ENCODE peak calls at places on chromosomes 5 and 9, in ten cellular contexts. One of them, this sample, is unnamed.

GRCh38 chr5:69024241-69024651 is 69.6 kb upstream of the SLC30A5 start:
- DNase-seq in neural progenitor cell: peak
- DNase-seq in endodermal cell: peak
- DNase-seq in neuronal stem cell: peak
- DNase-seq in left ventricle myocardium inferior: no peak
- DNase-seq in suprapubic skin: no peak
- DNase-seq in CD4-positive, alpha-beta T cell: no peak
- DNase-seq in body of pancreas: peak
- DNase-seq in heart right ventricle: no peak
- DNase-seq in SK-N-SH: peak
- DNase-seq in this sample: peak

GRCh38 chr9:13445123-13445522 is 165.6 kb upstream of the MPDZ start:
- DNase-seq in neuronal stem cell: no peak
- DNase-seq in suprapubic skin: no peak
- DNase-seq in SK-N-SH: no peak
- DNase-seq in neural progenitor cell: no peak
- DNase-seq in CD4-positive, alpha-beta T cell: no peak
- DNase-seq in body of pancreas: no peak
- DNase-seq in left ventricle myocardium inferior: no peak
- DNase-seq in heart right ventricle: peak
- DNase-seq in endodermal cell: no peak
- DNase-seq in this sample: no peak

GRCh38 chr9:97629136-97629535 is 4.0 kb downstream of the TSTD2 start:
- DNase-seq in endodermal cell: no peak
- DNase-seq in SK-N-SH: no peak
- DNase-seq in CD4-positive, alpha-beta T cell: no peak
- DNase-seq in neural progenitor cell: no peak
- DNase-seq in body of pancreas: no peak
- DNase-seq in neuronal stem cell: no peak
- DNase-seq in suprapubic skin: no peak
- DNase-seq in left ventricle myocardium inferior: no peak
- DNase-seq in heart right ventricle: no peak
- DNase-seq in this sample: no peak

GRCh38 chr5:128378196-128378595 is 159.8 kb downstream of the FBN2 start:
- DNase-seq in CD4-positive, alpha-beta T cell: no peak
- DNase-seq in heart right ventricle: no peak
- DNase-seq in suprapubic skin: no peak
- DNase-seq in left ventricle myocardium inferior: no peak
- DNase-seq in body of pancreas: no peak
- DNase-seq in endodermal cell: no peak
- DNase-seq in SK-N-SH: no peak
- DNase-seq in neuronal stem cell: no peak
- DNase-seq in neural progenitor cell: no peak
- DNase-seq in this sample: peak

GRCh38 chr9:116323012-116323411 is 169.4 kb downstream of the PAPPA start:
- DNase-seq in suprapubic skin: no peak
- DNase-seq in neural progenitor cell: peak
- DNase-seq in body of pancreas: no peak
- DNase-seq in left ventricle myocardium inferior: no peak
- DNase-seq in endodermal cell: no peak
- DNase-seq in CD4-positive, alpha-beta T cell: no peak
- DNase-seq in neuronal stem cell: peak
- DNase-seq in SK-N-SH: peak
- DNase-seq in heart right ventricle: no peak
- DNase-seq in this sample: no peak

GRCh38 chr5:68898961-68899471 is 194.8 kb upstream of the SLC30A5 start:
- DNase-seq in neuronal stem cell: no peak
- DNase-seq in SK-N-SH: no peak
- DNase-seq in CD4-positive, alpha-beta T cell: no peak
- DNase-seq in body of pancreas: peak
- DNase-seq in endodermal cell: peak
- DNase-seq in heart right ventricle: no peak
- DNase-seq in neural progenitor cell: peak
- DNase-seq in suprapubic skin: no peak
- DNase-seq in left ventricle myocardium inferior: no peak
- DNase-seq in this sample: peak

GRCh38 chr9:84772511-84772910 is 103.0 kb downstream of the NTRK2 start:
- DNase-seq in heart right ventricle: no peak
- DNase-seq in suprapubic skin: no peak
- DNase-seq in CD4-positive, alpha-beta T cell: no peak
- DNase-seq in neuronal stem cell: no peak
- DNase-seq in endodermal cell: no peak
- DNase-seq in SK-N-SH: no peak
- DNase-seq in neural progenitor cell: no peak
- DNase-seq in left ventricle myocardium inferior: no peak
- DNase-seq in body of pancreas: no peak
- DNase-seq in this sample: peak

GRCh38 chr5:141951341-141951781 is 6.6 kb downstream of the PCDH12 start:
- DNase-seq in left ventricle myocardium inferior: no peak
- DNase-seq in neuronal stem cell: no peak
- DNase-seq in endodermal cell: peak
- DNase-seq in body of pancreas: no peak
- DNase-seq in suprapubic skin: no peak
- DNase-seq in SK-N-SH: peak
- DNase-seq in heart right ventricle: peak
- DNase-seq in CD4-positive, alpha-beta T cell: no peak
- DNase-seq in neural progenitor cell: peak
- DNase-seq in this sample: no peak

GRCh38 chr9:114387678-114388431 is at the start of gene AKNA:
- DNase-seq in CD4-positive, alpha-beta T cell: peak
- DNase-seq in left ventricle myocardium inferior: peak
- DNase-seq in endodermal cell: peak
- DNase-seq in body of pancreas: peak
- DNase-seq in neuronal stem cell: peak
- DNase-seq in suprapubic skin: peak
- DNase-seq in neural progenitor cell: peak
- DNase-seq in SK-N-SH: no peak
- DNase-seq in heart right ventricle: peak
- DNase-seq in this sample: peak

GRCh38 chr9:114386886-114387677 is 700 bp downstream of the AKNA start:
- DNase-seq in neuronal stem cell: no peak
- DNase-seq in suprapubic skin: no peak
- DNase-seq in left ventricle myocardium inferior: no peak
- DNase-seq in CD4-positive, alpha-beta T cell: no peak
- DNase-seq in SK-N-SH: no peak
- DNase-seq in body of pancreas: no peak
- DNase-seq in endodermal cell: no peak
- DNase-seq in heart right ventricle: peak
- DNase-seq in neural progenitor cell: no peak
- DNase-seq in this sample: no peak

GRCh38 chr9:114388764-114389375 is 1.1 kb upstream of the AKNA start:
- DNase-seq in neuronal stem cell: no peak
- DNase-seq in body of pancreas: no peak
- DNase-seq in SK-N-SH: no peak
- DNase-seq in suprapubic skin: no peak
- DNase-seq in heart right ventricle: no peak
- DNase-seq in CD4-positive, alpha-beta T cell: no peak
- DNase-seq in neural progenitor cell: no peak
- DNase-seq in endodermal cell: no peak
- DNase-seq in left ventricle myocardium inferior: no peak
- DNase-seq in this sample: no peak

GRCh38 chr9:114390952-114391351 is 3.2 kb upstream of the AKNA start:
- DNase-seq in left ventricle myocardium inferior: no peak
- DNase-seq in neuronal stem cell: no peak
- DNase-seq in endodermal cell: no peak
- DNase-seq in CD4-positive, alpha-beta T cell: no peak
- DNase-seq in neural progenitor cell: no peak
- DNase-seq in suprapubic skin: no peak
- DNase-seq in body of pancreas: no peak
- DNase-seq in heart right ventricle: no peak
- DNase-seq in SK-N-SH: no peak
- DNase-seq in this sample: no peak

GRCh38 chr9:114389612-114390368 is 2.0 kb upstream of the AKNA start:
- DNase-seq in left ventricle myocardium inferior: no peak
- DNase-seq in suprapubic skin: no peak
- DNase-seq in body of pancreas: no peak
- DNase-seq in CD4-positive, alpha-beta T cell: no peak
- DNase-seq in SK-N-SH: peak
- DNase-seq in neuronal stem cell: no peak
- DNase-seq in neural progenitor cell: no peak
- DNase-seq in endodermal cell: peak
- DNase-seq in heart right ventricle: no peak
- DNase-seq in this sample: no peak
- H3K27ac ChIP-seq in left ventricle myocardium inferior: peak
- H3K27ac ChIP-seq in suprapubic skin: no peak
- H3K27ac ChIP-seq in body of pancreas: no peak
- H3K27ac ChIP-seq in CD4-positive, alpha-beta T cell: peak
- H3K27ac ChIP-seq in SK-N-SH: no peak
- H3K27ac ChIP-seq in neuronal stem cell: no peak
- H3K27ac ChIP-seq in neural progenitor cell: no peak
- H3K27ac ChIP-seq in endodermal cell: no peak
- H3K27ac ChIP-seq in heart right ventricle: no peak
- H3K27ac ChIP-seq in this sample: no peak

GRCh38 chr5:43007911-43008368 is 32.2 kb downstream of the ANXA2R start:
- DNase-seq in neural progenitor cell: peak
- DNase-seq in left ventricle myocardium inferior: peak
- DNase-seq in CD4-positive, alpha-beta T cell: peak
- DNase-seq in heart right ventricle: peak
- DNase-seq in endodermal cell: peak
- DNase-seq in body of pancreas: peak
- DNase-seq in suprapubic skin: no peak
- DNase-seq in SK-N-SH: peak
- DNase-seq in neuronal stem cell: no peak
- DNase-seq in this sample: peak

GRCh38 chr5:43006411-43007202 is 33.5 kb downstream of the ANXA2R start:
- DNase-seq in SK-N-SH: no peak
- DNase-seq in heart right ventricle: no peak
- DNase-seq in endodermal cell: no peak
- DNase-seq in neural progenitor cell: no peak
- DNase-seq in suprapubic skin: no peak
- DNase-seq in body of pancreas: no peak
- DNase-seq in CD4-positive, alpha-beta T cell: no peak
- DNase-seq in left ventricle myocardium inferior: no peak
- DNase-seq in neuronal stem cell: no peak
- DNase-seq in this sample: peak

GRCh38 chr5:43010956-43011355 is 29.2 kb downstream of the ANXA2R start:
- DNase-seq in left ventricle myocardium inferior: no peak
- DNase-seq in endodermal cell: no peak
- DNase-seq in SK-N-SH: no peak
- DNase-seq in CD4-positive, alpha-beta T cell: no peak
- DNase-seq in heart right ventricle: peak
- DNase-seq in body of pancreas: no peak
- DNase-seq in suprapubic skin: no peak
- DNase-seq in neural progenitor cell: no peak
- DNase-seq in neuronal stem cell: no peak
- DNase-seq in this sample: no peak

GRCh38 chr5:43008369-43009158 is 31.6 kb downstream of the ANXA2R start:
- DNase-seq in CD4-positive, alpha-beta T cell: peak
- DNase-seq in neural progenitor cell: peak
- DNase-seq in SK-N-SH: peak
- DNase-seq in neuronal stem cell: no peak
- DNase-seq in suprapubic skin: peak
- DNase-seq in left ventricle myocardium inferior: peak
- DNase-seq in heart right ventricle: peak
- DNase-seq in body of pancreas: peak
- DNase-seq in endodermal cell: peak
- DNase-seq in this sample: peak

GRCh38 chr5:43007246-43007910 is 32.7 kb downstream of the ANXA2R start:
- DNase-seq in suprapubic skin: peak
- DNase-seq in neural progenitor cell: peak
- DNase-seq in endodermal cell: peak
- DNase-seq in neuronal stem cell: peak
- DNase-seq in SK-N-SH: peak
- DNase-seq in body of pancreas: peak
- DNase-seq in left ventricle myocardium inferior: peak
- DNase-seq in CD4-positive, alpha-beta T cell: peak
- DNase-seq in heart right ventricle: peak
- DNase-seq in this sample: peak
- H3K27ac ChIP-seq in suprapubic skin: peak
- H3K27ac ChIP-seq in neural progenitor cell: no peak
- H3K27ac ChIP-seq in endodermal cell: no peak
- H3K27ac ChIP-seq in neuronal stem cell: peak
- H3K27ac ChIP-seq in SK-N-SH: peak
- H3K27ac ChIP-seq in body of pancreas: peak
- H3K27ac ChIP-seq in left ventricle myocardium inferior: peak
- H3K27ac ChIP-seq in CD4-positive, alpha-beta T cell: peak
- H3K27ac ChIP-seq in heart right ventricle: peak
- H3K27ac ChIP-seq in this sample: peak

GRCh38 chr5:58497956-58498942 is 7.0 kb downstream of the GAPT start:
- DNase-seq in heart right ventricle: peak
- DNase-seq in suprapubic skin: no peak
- DNase-seq in neural progenitor cell: peak
- DNase-seq in body of pancreas: peak
- DNase-seq in CD4-positive, alpha-beta T cell: no peak
- DNase-seq in left ventricle myocardium inferior: no peak
- DNase-seq in neuronal stem cell: peak
- DNase-seq in SK-N-SH: peak
- DNase-seq in endodermal cell: peak
- DNase-seq in this sample: peak
- H3K27ac ChIP-seq in heart right ventricle: no peak
- H3K27ac ChIP-seq in suprapubic skin: no peak
- H3K27ac ChIP-seq in neural progenitor cell: no peak
- H3K27ac ChIP-seq in body of pancreas: no peak
- H3K27ac ChIP-seq in CD4-positive, alpha-beta T cell: no peak
- H3K27ac ChIP-seq in left ventricle myocardium inferior: no peak
- H3K27ac ChIP-seq in neuronal stem cell: no peak
- H3K27ac ChIP-seq in SK-N-SH: no peak
- H3K27ac ChIP-seq in endodermal cell: no peak
- H3K27ac ChIP-seq in this sample: no peak

GRCh38 chr5:122412966-122413365 is 100.9 kb downstream of the SNCAIP start:
- DNase-seq in endodermal cell: no peak
- DNase-seq in neural progenitor cell: no peak
- DNase-seq in body of pancreas: no peak
- DNase-seq in left ventricle myocardium inferior: no peak
- DNase-seq in neuronal stem cell: no peak
- DNase-seq in CD4-positive, alpha-beta T cell: no peak
- DNase-seq in heart right ventricle: no peak
- DNase-seq in suprapubic skin: no peak
- DNase-seq in SK-N-SH: no peak
- DNase-seq in this sample: no peak

GRCh38 chr5:122419195-122419894 is 107.3 kb downstream of the SNCAIP start:
- DNase-seq in neuronal stem cell: no peak
- DNase-seq in body of pancreas: no peak
- DNase-seq in neural progenitor cell: no peak
- DNase-seq in CD4-positive, alpha-beta T cell: no peak
- DNase-seq in heart right ventricle: no peak
- DNase-seq in suprapubic skin: no peak
- DNase-seq in SK-N-SH: no peak
- DNase-seq in endodermal cell: no peak
- DNase-seq in left ventricle myocardium inferior: no peak
- DNase-seq in this sample: no peak

GRCh38 chr5:122413722-122414121 is 101.7 kb downstream of the SNCAIP start:
- DNase-seq in heart right ventricle: no peak
- DNase-seq in SK-N-SH: no peak
- DNase-seq in suprapubic skin: no peak
- DNase-seq in body of pancreas: no peak
- DNase-seq in left ventricle myocardium inferior: no peak
- DNase-seq in neuronal stem cell: no peak
- DNase-seq in neural progenitor cell: no peak
- DNase-seq in endodermal cell: no peak
- DNase-seq in CD4-positive, alpha-beta T cell: no peak
- DNase-seq in this sample: no peak

GRCh38 chr5:122415030-122415429 is 103.0 kb downstream of the SNCAIP start:
- DNase-seq in endodermal cell: no peak
- DNase-seq in suprapubic skin: no peak
- DNase-seq in left ventricle myocardium inferior: no peak
- DNase-seq in body of pancreas: no peak
- DNase-seq in neural progenitor cell: no peak
- DNase-seq in SK-N-SH: no peak
- DNase-seq in neuronal stem cell: no peak
- DNase-seq in CD4-positive, alpha-beta T cell: no peak
- DNase-seq in heart right ventricle: no peak
- DNase-seq in this sample: no peak

DNA sequence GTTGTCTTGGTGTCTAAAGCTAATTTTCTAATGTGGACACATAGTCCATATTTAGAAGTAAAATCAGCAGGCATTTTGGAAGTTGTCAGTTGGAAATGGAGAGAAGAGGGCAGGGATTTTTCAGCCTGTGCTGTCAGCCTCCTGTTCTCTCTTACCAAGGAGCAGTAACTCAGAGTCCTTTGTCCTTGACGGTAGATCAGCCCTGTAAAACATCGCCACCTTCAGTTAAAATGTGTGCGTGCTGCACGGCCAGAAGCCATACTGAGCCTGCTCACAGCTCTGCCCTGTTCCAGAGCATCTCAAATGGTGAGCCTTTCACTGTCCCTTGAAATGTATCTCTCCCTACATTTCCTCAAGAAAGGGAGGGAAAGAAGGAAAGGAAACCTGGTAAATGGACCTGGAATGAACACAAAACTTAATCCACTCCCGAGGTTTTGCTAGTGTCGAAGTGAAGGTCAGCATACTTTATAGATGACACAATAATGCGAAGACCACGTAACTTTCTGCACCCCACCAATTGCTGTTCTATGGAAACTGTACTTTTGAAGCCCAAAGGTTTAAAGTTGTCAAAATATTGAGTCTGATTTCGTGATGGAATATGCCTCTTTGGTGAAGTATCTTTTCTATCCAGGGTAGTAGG is 103.6 kb downstream of the SNCAIP start:
- DNase-seq in body of pancreas: peak
- DNase-seq in left ventricle myocardium inferior: peak
- DNase-seq in suprapubic skin: no peak
- DNase-seq in neuronal stem cell: peak
- DNase-seq in neural progenitor cell: peak
- DNase-seq in CD4-positive, alpha-beta T cell: no peak
- DNase-seq in heart right ventricle: peak
- DNase-seq in SK-N-SH: peak
- DNase-seq in endodermal cell: peak
- DNase-seq in this sample: peak
- H3K27ac ChIP-seq in body of pancreas: no peak
- H3K27ac ChIP-seq in left ventricle myocardium inferior: no peak
- H3K27ac ChIP-seq in suprapubic skin: no peak
- H3K27ac ChIP-seq in neuronal stem cell: no peak
- H3K27ac ChIP-seq in neural progenitor cell: no peak
- H3K27ac ChIP-seq in CD4-positive, alpha-beta T cell: no peak
- H3K27ac ChIP-seq in heart right ventricle: no peak
- H3K27ac ChIP-seq in SK-N-SH: no peak
- H3K27ac ChIP-seq in endodermal cell: no peak
- H3K27ac ChIP-seq in this sample: no peak